ENCODE peak calls at places on chromosomes 16 and 17, in seven cellular contexts. P is HepG2; S is SJSA1; H is aorta; V is PC-9; I is CD8-positive, alpha-beta T cell; F is GM12878. O is an unnamed sample. For H3K4me1, the result is how much of the 10 kb centered on the place peaks cover.

GRCh38 chr16:3656491-3657468 is 2.3 kb downstream of the DNASE1 start:
- DNase-seq in I (peak), H (no peak), V (no peak), P (no peak), S (no peak), F (no peak), O (peak)

GRCh38 chr17:55584055-55584685 is 72.9 kb upstream of the SMIM36 start:
- DNase-seq in S (no peak), I (no peak), F (no peak), V (peak), H (no peak), P (no peak), O (no peak)

GRCh38 chr16:50989047-50989446 is 162.0 kb downstream of the SALL1 start:
- DNase-seq in I (no peak), P (no peak), H (no peak), S (no peak), F (no peak), V (no peak), O (no peak)

GRCh38 chr17:21291357-21291756 is 6.8 kb downstream of the MAP2K3 start:
- DNase-seq in S (no peak), P (no peak), F (no peak), H (no peak), V (no peak), I (no peak), O (no peak)

GRCh38 chr17:7914771-7915610 is 1.1 kb downstream of the RNF227 start:
- DNase-seq in V (no peak), H (no peak), P (no peak), I (no peak), F (no peak), S (no peak), O (no peak)

GRCh38 chr17:43822566-43823190 is 10.3 kb downstream of the MPP3 start:
- DNase-seq in I (no peak), H (no peak), F (no peak), P (no peak), S (no peak), V (no peak), O (no peak)

GRCh38 chr16:88732961-88733294 is 26.6 kb downstream of the CTU2 start:
- DNase-seq in F (no peak), I (no peak), H (no peak), S (no peak), P (no peak), V (no peak), O (no peak)

GRCh38 chr17:71870546-71870862 is 250.3 kb upstream of the SOX9 start:
- DNase-seq in P (no peak), S (no peak), V (no peak), H (no peak), F (no peak), I (no peak), O (no peak)

GRCh38 chr17:18038149-18038850 is 668 bp downstream of the ATPAF2 start:
- DNase-seq in F (no peak), V (peak), P (no peak), H (no peak), S (no peak), I (no peak), O (no peak)

GRCh38 chr16:2212362-2213324 is 2.0 kb upstream of the BRICD5 start:
- DNase-seq in P (no peak), S (no peak), I (no peak), F (no peak), H (no peak), V (peak), O (peak)

GRCh38 chr17:49404371-49404770 is 10.3 kb downstream of the PHB1 start:
- DNase-seq in P (no peak), I (no peak), F (no peak), H (no peak), V (no peak), S (no peak), O (no peak)

GRCh38 chr17:68248199-68248825 is 469 bp downstream of the AMZ2 start:
- DNase-seq in P (no peak), S (no peak), H (peak), V (no peak), F (no peak), I (no peak), O (no peak)

GRCh38 chr16:88636488-88637265 is 1.7 kb upstream of the IL17C start:
- DNase-seq in I (no peak), H (no peak), F (no peak), V (no peak), P (no peak), S (no peak), O (no peak)

GRCh38 chr17:1588781-1589585 is 26.4 kb upstream of the PITPNA start:
- DNase-seq in F (no peak), V (no peak), P (no peak), I (no peak), S (no peak), H (no peak), O (no peak)

GRCh38 chr17:51813166-51813783 is 345.2 kb downstream of the CA10 start:
- DNase-seq in I (no peak), F (no peak), P (no peak), S (no peak), V (no peak), H (no peak), O (no peak)

GRCh38 chr17:17526369-17526768 is 30.2 kb upstream of the RASD1 start:
- DNase-seq in H (peak), I (no peak), S (no peak), P (no peak), V (no peak), F (no peak), O (peak)

GRCh38 chr17:40095944-40096791 is 4.2 kb downstream of the NR1D1 start:
- DNase-seq in F (peak), H (peak), S (no peak), P (no peak), I (peak), V (no peak), O (no peak)

GRCh38 chr17:2853722-2854580 is 57.7 kb downstream of the RAP1GAP2 start:
- DNase-seq in P (no peak), V (no peak), S (peak), F (no peak), I (peak), H (no peak), O (peak)

GRCh38 chr17:39627170-39627716 is 491 bp downstream of the PPP1R1B start:
- DNase-seq in V (no peak), F (no peak), H (no peak), I (no peak), S (no peak), P (no peak), O (peak)

GRCh38 chr17:80947200-80947940 is 44.3 kb upstream of the CHMP6 start:
- DNase-seq in F (no peak), H (peak), I (no peak), V (no peak), P (no peak), S (no peak), O (no peak)

GRCh38 chr16:15967655-15968315 is 18.4 kb downstream of the ABCC1 start:
- DNase-seq in V (no peak), P (no peak), F (no peak), H (no peak), I (no peak), S (no peak), O (no peak)
- H3K4me1 ChIP-seq in V (half or more), P (under half), F (under half), H (under half), I (under half), S (half or more), O (under half)

GRCh38 chr17:83089322-83090156 is 10.1 kb downstream of the METRNL start:
- DNase-seq in H (no peak), I (no peak), S (no peak), F (no peak), P (no peak), V (peak), O (no peak)
- H3K4me1 ChIP-seq in H (under half), I (under half), S (under half), F (under half), P (under half), V (under half), O (under half)

GRCh38 chr17:59627269-59627668 is 7.6 kb downstream of the CLTC start:
- DNase-seq in H (no peak), V (no peak), F (no peak), P (no peak), S (no peak), I (no peak), O (no peak)
- H3K4me1 ChIP-seq in H (under half), V (under half), F (under half), P (half or more), S (under half), I (under half), O (under half)

GRCh38 chr17:60471451-60471850 is 49.2 kb downstream of the CHCT1 start:
- DNase-seq in I (no peak), H (no peak), P (no peak), F (no peak), V (no peak), S (no peak), O (no peak)
- H3K4me1 ChIP-seq in I (under half), H (under half), P (under half), F (under half), V (under half), S (under half), O (under half)

DNA sequence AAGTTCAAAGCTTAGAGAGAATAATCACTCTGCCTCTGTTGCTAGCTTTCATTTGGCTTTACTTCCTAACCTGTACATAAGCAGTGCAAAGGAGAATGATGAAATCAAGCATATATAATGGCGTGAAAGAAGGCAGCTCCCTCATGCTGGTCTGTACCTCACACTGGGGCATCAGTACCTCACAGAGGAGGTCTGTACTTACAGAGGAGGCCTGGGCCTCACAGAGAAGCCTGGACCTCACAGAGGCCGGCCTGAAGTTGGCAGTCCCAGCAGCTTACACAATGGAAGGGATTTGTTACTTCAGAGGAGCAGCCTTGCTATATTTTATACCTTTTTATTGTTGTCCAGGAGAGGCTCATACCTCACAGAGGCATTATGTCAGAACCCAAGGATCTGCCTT is 53.2 kb upstream of the MSI2 start:
- DNase-seq in F (no peak), P (no peak), H (no peak), V (no peak), I (no peak), S (no peak), O (no peak)
- H3K4me1 ChIP-seq in F (under half), P (under half), H (under half), V (under half), I (under half), S (under half), O (under half)

DNA sequence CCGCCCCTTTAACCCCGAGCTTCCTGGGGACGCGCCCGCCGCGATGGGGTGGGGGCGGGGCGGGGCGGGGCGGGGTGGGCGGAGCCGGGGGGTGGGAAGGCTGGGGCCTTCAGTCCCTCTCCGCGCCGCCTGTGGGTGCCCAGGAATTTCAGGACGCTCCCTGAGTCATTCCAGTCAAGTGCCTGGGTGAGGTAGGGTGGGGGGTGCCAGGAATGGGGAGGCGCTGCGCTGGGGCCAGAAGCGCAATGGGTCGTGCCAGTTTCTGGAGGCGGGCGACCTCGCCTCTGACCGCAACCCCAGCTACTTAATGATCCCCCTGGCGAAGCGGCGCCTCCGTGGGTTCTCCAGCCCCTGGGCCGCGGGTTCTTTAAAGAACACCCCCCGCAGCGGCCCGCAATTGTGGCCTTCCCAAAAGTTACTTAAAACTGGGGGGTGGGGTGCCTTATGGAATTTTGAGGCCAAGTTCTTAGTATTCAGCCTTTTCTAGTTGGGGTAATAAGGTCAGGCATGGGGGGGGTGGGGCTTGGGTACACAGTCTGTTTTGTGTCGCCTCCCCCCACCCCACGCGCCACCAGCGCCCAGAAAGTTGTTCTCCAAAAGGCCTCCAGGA is 826 bp upstream of the GSE1 start:
- DNase-seq in I (peak), V (peak), P (peak), S (peak), F (no peak), H (peak), O (peak)
- H3K4me1 ChIP-seq in I (half or more), V (under half), P (under half), S (under half), F (under half), H (under half), O (under half)

GRCh38 chr17:63250830-63251229 is 195.3 kb downstream of the CYB561 start:
- DNase-seq in I (no peak), H (no peak), S (no peak), V (no peak), P (no peak), F (no peak), O (no peak)
- H3K4me1 ChIP-seq in I (under half), H (under half), S (under half), V (under half), P (under half), F (under half), O (under half)

DNA sequence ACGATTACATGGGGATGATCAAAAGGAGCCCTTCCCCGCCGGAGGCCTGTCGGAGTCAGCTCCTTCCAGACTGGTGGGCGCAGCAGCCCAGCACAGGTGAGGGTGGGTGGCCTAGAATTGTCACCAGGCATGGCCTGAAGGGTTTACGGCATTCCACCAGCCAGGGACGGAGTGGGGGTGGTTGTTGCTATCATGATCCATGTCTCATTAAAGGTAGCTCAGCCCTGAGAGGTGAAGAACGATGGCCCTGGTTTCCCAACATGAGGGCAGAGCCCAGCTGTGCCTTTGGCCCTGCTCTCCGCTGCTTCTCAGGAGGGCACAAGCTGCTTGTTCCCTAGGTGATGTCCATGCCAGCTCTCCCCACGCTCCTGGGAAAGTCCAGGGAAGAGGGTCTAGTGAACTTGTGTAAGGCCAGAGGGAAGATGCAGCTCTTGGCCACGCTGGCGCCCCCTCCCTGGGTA is 14.2 kb downstream of the IRF8 start:
- DNase-seq in S (no peak), V (no peak), P (no peak), I (no peak), H (no peak), F (no peak), O (no peak)
- H3K4me1 ChIP-seq in S (under half), V (under half), P (under half), I (under half), H (under half), F (half or more), O (under half)

GRCh38 chr17:4854181-4854681 is 21.1 kb downstream of the MINK1 start:
- DNase-seq in V (no peak), I (no peak), H (no peak), P (peak), F (no peak), S (no peak), O (no peak)
- H3K4me1 ChIP-seq in V (under half), I (under half), H (under half), P (half or more), F (under half), S (under half), O (under half)

DNA sequence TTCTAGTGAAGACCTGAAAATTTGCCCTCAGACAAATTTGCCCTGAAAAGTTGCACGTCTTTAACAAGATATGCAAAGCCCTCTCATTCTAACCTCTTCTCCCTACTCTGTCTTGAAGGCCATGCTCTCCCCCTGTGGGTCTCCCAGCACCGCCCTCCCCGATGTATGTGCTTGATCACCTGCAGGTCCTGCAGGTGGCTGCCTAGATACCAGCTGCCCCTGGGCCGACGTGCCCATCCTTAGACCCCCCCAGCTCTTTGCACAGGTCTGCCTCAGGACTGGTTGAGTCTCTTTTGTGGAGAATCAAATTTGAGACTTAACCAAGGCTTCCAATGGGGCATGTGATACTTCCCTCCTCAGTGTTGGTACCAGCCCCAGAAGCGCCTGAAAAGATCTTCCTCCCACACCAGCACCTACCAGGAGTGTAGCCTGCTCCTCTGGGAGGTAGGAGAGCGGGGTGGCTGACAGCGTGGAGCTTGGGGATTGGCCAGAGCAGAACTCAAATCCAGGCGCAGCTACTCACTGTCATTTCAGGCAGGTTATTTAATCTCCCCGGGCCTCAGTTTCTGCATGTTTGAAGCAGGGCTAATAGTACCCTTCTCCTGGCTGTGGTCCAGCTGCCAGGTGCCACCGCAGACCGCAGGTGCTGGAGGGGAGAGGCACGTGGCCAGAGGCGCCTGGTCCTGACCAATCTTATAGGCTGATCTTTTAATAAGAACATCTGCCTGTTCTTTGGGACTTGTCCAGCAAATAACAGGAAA is 4.5 kb upstream of the MRPL38 start:
- DNase-seq in V (no peak), P (no peak), S (no peak), H (peak), I (no peak), F (no peak), O (no peak)
- H3K4me1 ChIP-seq in V (under half), P (under half), S (under half), H (under half), I (under half), F (under half), O (under half)

O was measured in pancreas.